ENCODE peak calls at places on chromosomes 6 and 20, in ten cellular contexts. P is transverse colon; V is CD4-positive, alpha-beta T cell; L is pancreas; G is HepG2; O is fibroblast of lung; S is breast epithelium; W is HCT116; Y is PC-3; R is cardiac muscle cell. M is an unnamed sample. For H3K27me3, the result is how much of the 10 kb centered on the place peaks cover.

GRCh38 chr6:38035478-38035877 is 216.0 kb downstream of the ZFAND3 start:
- DNase-seq in O (no peak), L (no peak), G (no peak), Y (peak), P (no peak), V (no peak), S (no peak), W (no peak), R (no peak), M (no peak)

GRCh38 chr6:105795913-105796517 is 290.1 kb upstream of the PRDM1 start:
- DNase-seq in S (no peak), W (no peak), P (no peak), O (no peak), R (no peak), G (no peak), L (no peak), V (no peak), Y (peak), M (no peak)

GRCh38 chr6:74892091-74892490 is 313.8 kb downstream of the COL12A1 start:
- DNase-seq in Y (no peak), V (no peak), G (no peak), P (no peak), W (no peak), S (no peak), L (no peak), O (no peak), R (no peak), M (no peak)

GRCh38 chr6:137819740-137820139 is 47.3 kb upstream of the TNFAIP3 start:
- DNase-seq in P (no peak), O (no peak), Y (no peak), V (no peak), L (no peak), R (no peak), S (no peak), G (no peak), W (no peak), M (no peak)

GRCh38 chr6:53410508-53411258 is 61.9 kb upstream of the ELOVL5 start:
- DNase-seq in Y (peak), G (peak), R (peak), O (peak), S (no peak), V (peak), W (peak), P (peak), L (no peak), M (no peak)

GRCh38 chr20:59435496-59435895 is 135.1 kb downstream of the EDN3 start:
- DNase-seq in L (no peak), Y (no peak), P (no peak), R (no peak), G (no peak), S (no peak), V (no peak), O (no peak), W (no peak), M (no peak)

GRCh38 chr20:7113577-7114466 is 346.3 kb downstream of the BMP2 start:
- DNase-seq in Y (peak), R (peak), L (no peak), W (no peak), G (peak), P (no peak), S (no peak), O (peak), V (no peak), M (no peak)

GRCh38 chr6:92779758-92780157 is 639.6 kb downstream of the EPHA7 start:
- DNase-seq in V (no peak), O (peak), P (no peak), G (no peak), W (no peak), L (peak), S (no peak), Y (peak), R (peak), M (no peak)

GRCh38 chr6:170089937-170090335 is 200.9 kb downstream of the DLL1 start:
- DNase-seq in R (no peak), G (no peak), V (no peak), Y (no peak), O (no peak), L (peak), S (no peak), P (peak), W (no peak), M (no peak)

GRCh38 chr20:39619386-39619785 is 657.2 kb downstream of the DHX35 start:
- DNase-seq in S (no peak), G (no peak), O (no peak), V (no peak), L (no peak), P (no peak), W (no peak), R (peak), Y (no peak), M (no peak)

GRCh38 chr6:21135484-21136005 is 458.0 kb upstream of the SOX4 start:
- DNase-seq in W (no peak), L (no peak), P (no peak), V (no peak), S (no peak), Y (no peak), R (no peak), O (no peak), G (no peak), M (no peak)

GRCh38 chr6:126002755-126003390 is 16.5 kb downstream of the TRMT11 start:
- DNase-seq in R (no peak), G (no peak), L (no peak), V (no peak), W (no peak), Y (no peak), P (no peak), S (no peak), O (no peak), M (no peak)

GRCh38 chr6:94272327-94272726 is 853.0 kb upstream of the EPHA7 start:
- DNase-seq in Y (no peak), P (no peak), G (no peak), L (no peak), R (no peak), V (no peak), W (no peak), S (no peak), O (no peak), M (no peak)

GRCh38 chr20:3432844-3433243 is 25.4 kb upstream of the DNAAF9 start:
- DNase-seq in W (no peak), L (no peak), S (no peak), V (no peak), P (no peak), Y (no peak), O (no peak), G (no peak), R (no peak), M (no peak)

GRCh38 chr20:40442181-40442963 is 246.7 kb downstream of the MAFB start:
- DNase-seq in G (no peak), R (peak), W (no peak), O (no peak), L (no peak), Y (no peak), V (no peak), S (no peak), P (no peak), M (no peak)

GRCh38 chr20:52649727-52650126 is 322.4 kb upstream of the TSHZ2 start:
- DNase-seq in L (no peak), P (no peak), G (no peak), O (no peak), Y (no peak), R (no peak), V (no peak), W (no peak), S (no peak), M (no peak)

GRCh38 chr6:154622618-154623336 is 110.4 kb upstream of the SCAF8 start:
- DNase-seq in L (peak), G (no peak), O (no peak), V (no peak), Y (no peak), S (peak), P (no peak), R (no peak), W (no peak), M (no peak)

GRCh38 chr20:49400410-49400809 is 82.1 kb downstream of the KCNB1 start:
- DNase-seq in V (no peak), P (peak), L (no peak), W (no peak), S (no peak), Y (no peak), G (no peak), R (no peak), O (peak), M (no peak)

GRCh38 chr6:42279966-42280629 is 62.4 kb upstream of the MRPS10 start:
- DNase-seq in O (peak), P (no peak), Y (peak), G (no peak), R (no peak), V (no peak), S (no peak), W (no peak), L (no peak), M (no peak)

GRCh38 chr6:134363323-134364039 is 45.6 kb upstream of the SGK1 start:
- DNase-seq in O (peak), W (peak), Y (peak), L (no peak), S (no peak), P (no peak), G (no peak), R (no peak), V (no peak), M (peak)

GRCh38 chr6:134372603-134373281 is 54.8 kb upstream of the SGK1 start:
- DNase-seq in L (no peak), G (no peak), V (no peak), O (peak), R (no peak), Y (no peak), S (no peak), P (peak), W (no peak), M (no peak)

GRCh38 chr6:134373282-134373922 is 55.5 kb upstream of the SGK1 start:
- DNase-seq in L (peak), W (no peak), S (no peak), P (peak), G (no peak), O (peak), Y (peak), R (no peak), V (no peak), M (peak)

GRCh38 chr6:134373966-134374365 is 56.1 kb upstream of the SGK1 start:
- DNase-seq in W (no peak), O (no peak), S (no peak), R (no peak), L (no peak), V (no peak), G (no peak), P (no peak), Y (no peak), M (no peak)

GRCh38 chr6:134368670-134369069 is 50.8 kb upstream of the SGK1 start:
- DNase-seq in R (no peak), O (no peak), Y (no peak), L (no peak), P (peak), S (no peak), G (no peak), W (no peak), V (no peak), M (no peak)
- H3K27me3 ChIP-seq in R (under half), O (under half), Y (under half), L (under half), P (under half), S (under half), G (under half), W (under half), V (under half), M (under half)

GRCh38 chr20:10047427-10047826 is 12.6 kb downstream of the ANKEF1 start:
- DNase-seq in P (no peak), W (no peak), S (no peak), R (peak), G (peak), L (no peak), Y (peak), O (peak), V (no peak), M (no peak)
- TF ChIP-seq CTCF in P (no peak), W (no peak), S (no peak), R (peak), G (peak), L (no peak), Y (peak), O (peak), V (no peak), M (peak)

GRCh38 chr20:61576372-61576771 is 324.3 kb downstream of the CDH4 start:
- DNase-seq in R (no peak), V (no peak), Y (no peak), W (no peak), S (no peak), L (no peak), G (no peak), O (no peak), P (no peak), M (no peak)
- H3K27me3 ChIP-seq in R (under half), V (under half), Y (under half), W (under half), S (under half), L (under half), G (under half), O (under half), P (under half), M (under half)

DNA sequence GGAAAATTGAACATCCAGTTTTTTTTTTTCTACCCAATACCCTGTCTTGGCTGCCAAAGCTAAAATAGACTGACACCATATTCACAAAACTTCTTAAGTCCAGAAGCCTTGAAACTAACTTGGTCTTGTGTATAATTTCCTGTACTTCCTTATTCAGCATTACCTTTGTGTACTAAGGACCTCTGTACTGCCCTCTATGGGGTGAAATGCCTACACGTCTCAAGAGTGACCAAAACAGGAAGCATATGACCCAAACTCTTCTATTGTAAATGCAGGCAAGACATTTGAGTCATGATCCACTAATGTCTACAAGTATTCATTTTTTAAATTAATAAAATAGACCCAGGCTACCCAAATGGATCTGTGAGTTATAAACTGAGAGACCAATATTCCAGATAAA is 50.4 kb downstream of the HMGCLL1 start:
- DNase-seq in G (peak), S (no peak), W (peak), R (no peak), O (peak), V (no peak), L (peak), P (no peak), Y (peak), M (no peak)
- TF ChIP-seq CTCF in G (peak), S (no peak), W (peak), R (peak), O (peak), V (no peak), L (peak), P (no peak), Y (peak), M (peak)

DNA sequence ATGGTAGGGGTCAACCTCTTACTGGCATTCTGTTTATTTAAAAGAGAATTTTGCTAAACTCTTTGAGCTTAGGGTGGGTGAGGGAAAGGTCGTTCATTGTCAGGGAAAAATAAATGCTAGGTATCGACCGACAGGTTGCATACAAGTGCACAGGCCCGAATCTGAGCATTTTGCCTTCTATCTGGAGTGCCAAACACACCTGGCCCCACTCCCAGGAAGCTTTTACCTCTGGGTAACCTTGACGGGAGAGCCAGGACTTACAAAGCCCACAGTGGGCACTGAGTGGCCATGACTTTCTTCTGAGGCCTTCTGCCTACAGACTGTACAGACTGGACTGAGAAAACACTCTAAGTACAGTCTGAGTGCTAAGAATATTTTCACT is 153.0 kb downstream of the NFATC2 start:
- DNase-seq in P (no peak), S (no peak), V (no peak), R (no peak), O (no peak), Y (no peak), G (no peak), W (no peak), L (peak), M (no peak)
- H3K27me3 ChIP-seq in P (under half), S (under half), V (under half), R (under half), O (under half), Y (under half), G (under half), W (under half), L (under half), M (under half)

M was measured in BJ.